ENCODE peak calls at places on chromosomes 6 and 20, in six cellular contexts. Y is fibroblast of lung, U is DND-41, R is Karpas-422, M is GM23248, W is OCI-LY7. I is an unnamed sample.

GRCh38 chr6:108689279-108690161 is 128.8 kb downstream of the FOXO3 start:
- DNase-seq in Y (peak), U (no peak), R (peak), M (peak), W (no peak), I (peak)

GRCh38 chr6:124964084-124964763 is 2.0 kb downstream of the RNF217 start:
- DNase-seq in Y (peak), U (no peak), R (no peak), M (peak), W (no peak), I (peak)

GRCh38 chr6:81763051-81763450 is 10.6 kb upstream of the TENT5A start:
- DNase-seq in Y (no peak), U (no peak), R (no peak), M (no peak), W (no peak), I (no peak)

GRCh38 chr6:123393333-123393732 is 243.4 kb downstream of the TRDN start:
- DNase-seq in Y (peak), U (no peak), R (no peak), M (peak), W (peak), I (peak)

GRCh38 chr6:37061157-37061804 is 55.8 kb downstream of the FGD2 start:
- DNase-seq in Y (no peak), U (no peak), R (no peak), M (no peak), W (peak), I (no peak)

GRCh38 chr20:57717797-57718196 is 8.0 kb upstream of the PMEPA1 start:
- DNase-seq in Y (peak), U (no peak), R (no peak), M (peak), W (no peak), I (no peak)

GRCh38 chr6:155436981-155437749 is 18.5 kb downstream of the NOX3 start:
- DNase-seq in Y (no peak), U (no peak), R (no peak), M (no peak), W (no peak), I (no peak)

GRCh38 chr20:25076731-25077609 is 5.0 kb downstream of the VSX1 start:
- DNase-seq in Y (peak), U (peak), R (peak), M (peak), W (peak), I (no peak)

GRCh38 chr20:51327251-51327841 is 215.2 kb downstream of the NFATC2 start:
- DNase-seq in Y (peak), U (no peak), R (no peak), M (peak), W (no peak), I (peak)

GRCh38 chr6:161031721-161032495 is 40.3 kb downstream of the MAP3K4 start:
- DNase-seq in Y (peak), U (no peak), R (no peak), M (peak), W (no peak), I (no peak)

GRCh38 chr20:37598101-37598530 is 70.4 kb upstream of the BLCAP start:
- DNase-seq in Y (no peak), U (no peak), R (no peak), M (no peak), W (no peak), I (peak)

GRCh38 chr6:168248148-168248620 is 71.4 kb downstream of the DACT2 start:
- DNase-seq in Y (no peak), U (peak), R (peak), M (no peak), W (no peak), I (no peak)

GRCh38 chr20:46975976-46976375 is 81.3 kb downstream of the EYA2 start:
- DNase-seq in Y (no peak), U (no peak), R (no peak), M (no peak), W (no peak), I (no peak)

GRCh38 chr6:110307368-110307767 is 50.8 kb downstream of the METTL24 start:
- DNase-seq in Y (no peak), U (no peak), R (peak), M (no peak), W (peak), I (no peak)

GRCh38 chr6:155538708-155539107 is 83.1 kb upstream of the NOX3 start:
- DNase-seq in Y (no peak), U (no peak), R (no peak), M (no peak), W (no peak), I (no peak)

GRCh38 chr20:325889-326644 is 715 bp downstream of the SOX12 start:
- DNase-seq in Y (peak), U (peak), R (peak), M (peak), W (peak), I (peak)

GRCh38 chr6:5249451-5250122 is 11.2 kb downstream of the LYRM4 start:
- DNase-seq in Y (peak), U (no peak), R (no peak), M (peak), W (no peak), I (no peak)

GRCh38 chr20:60883517-60883916 is 368.5 kb upstream of the CDH4 start:
- DNase-seq in Y (no peak), U (peak), R (no peak), M (no peak), W (no peak), I (no peak)

GRCh38 chr6:37141291-37142046 is 28.5 kb upstream of the PIM1 start:
- DNase-seq in Y (peak), U (no peak), R (no peak), M (peak), W (peak), I (peak)

GRCh38 chr6:164396071-164397047 is 913.0 kb downstream of the C6orf118 start:
- DNase-seq in Y (peak), U (peak), R (no peak), M (peak), W (no peak), I (no peak)

GRCh38 chr6:87907521-87907920 is 140.1 kb upstream of the SPACA1 start:
- DNase-seq in Y (peak), U (peak), R (no peak), M (peak), W (peak), I (no peak)

GRCh38 chr6:166639921-166640320 is 12.9 kb upstream of the RPS6KA2 start:
- DNase-seq in Y (no peak), U (no peak), R (no peak), M (no peak), W (no peak), I (no peak)

GRCh38 chr6:95596021-95596420 is 18.7 kb downstream of the MANEA start:
- DNase-seq in Y (no peak), U (no peak), R (no peak), M (no peak), W (no peak), I (no peak)

GRCh38 chr6:105787747-105788146 is 298.4 kb upstream of the PRDM1 start:
- DNase-seq in Y (no peak), U (no peak), R (no peak), M (no peak), W (no peak), I (no peak)

DNA sequence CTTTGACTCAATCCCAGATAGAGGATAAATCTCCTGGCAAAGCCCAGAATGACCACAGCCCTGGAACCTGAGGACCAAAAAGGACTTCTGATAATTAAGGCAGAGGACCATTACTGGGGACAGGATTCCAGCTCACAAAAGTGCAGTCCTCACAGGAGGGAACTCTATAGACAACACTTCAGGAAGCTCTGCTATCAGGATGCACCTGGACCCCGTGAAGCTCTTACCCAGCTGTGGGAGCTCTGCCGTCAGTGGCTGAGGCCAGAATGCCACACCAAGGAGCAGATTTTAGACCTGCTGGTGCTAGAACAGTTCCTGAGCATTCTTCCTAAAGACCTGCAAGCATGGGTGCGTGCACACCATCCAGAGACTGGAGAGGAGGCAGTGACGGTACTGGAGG is 987 bp downstream of the ZSCAN16 start:
- DNase-seq in Y (no peak), U (no peak), R (no peak), M (no peak), W (peak), I (no peak)
- H3K4me2 ChIP-seq in Y (no peak), U (no peak), R (peak), M (no peak), W (peak), I (peak)

GRCh38 chr6:72835749-72836148 is 213.9 kb downstream of the KCNQ5 start:
- DNase-seq in Y (no peak), U (no peak), R (no peak), M (no peak), W (no peak), I (no peak)

GRCh38 chr6:72841195-72841594 is 219.3 kb downstream of the KCNQ5 start:
- DNase-seq in Y (no peak), U (no peak), R (no peak), M (no peak), W (no peak), I (no peak)

GRCh38 chr6:72832271-72832670 is 210.4 kb downstream of the KCNQ5 start:
- DNase-seq in Y (no peak), U (no peak), R (no peak), M (peak), W (no peak), I (no peak)

GRCh38 chr6:72836971-72837370 is 215.1 kb downstream of the KCNQ5 start:
- DNase-seq in Y (no peak), U (no peak), R (no peak), M (no peak), W (no peak), I (no peak)
- H2AFZ ChIP-seq in Y (no peak), U (no peak), R (no peak), M (no peak), W (no peak), I (no peak)

DNA sequence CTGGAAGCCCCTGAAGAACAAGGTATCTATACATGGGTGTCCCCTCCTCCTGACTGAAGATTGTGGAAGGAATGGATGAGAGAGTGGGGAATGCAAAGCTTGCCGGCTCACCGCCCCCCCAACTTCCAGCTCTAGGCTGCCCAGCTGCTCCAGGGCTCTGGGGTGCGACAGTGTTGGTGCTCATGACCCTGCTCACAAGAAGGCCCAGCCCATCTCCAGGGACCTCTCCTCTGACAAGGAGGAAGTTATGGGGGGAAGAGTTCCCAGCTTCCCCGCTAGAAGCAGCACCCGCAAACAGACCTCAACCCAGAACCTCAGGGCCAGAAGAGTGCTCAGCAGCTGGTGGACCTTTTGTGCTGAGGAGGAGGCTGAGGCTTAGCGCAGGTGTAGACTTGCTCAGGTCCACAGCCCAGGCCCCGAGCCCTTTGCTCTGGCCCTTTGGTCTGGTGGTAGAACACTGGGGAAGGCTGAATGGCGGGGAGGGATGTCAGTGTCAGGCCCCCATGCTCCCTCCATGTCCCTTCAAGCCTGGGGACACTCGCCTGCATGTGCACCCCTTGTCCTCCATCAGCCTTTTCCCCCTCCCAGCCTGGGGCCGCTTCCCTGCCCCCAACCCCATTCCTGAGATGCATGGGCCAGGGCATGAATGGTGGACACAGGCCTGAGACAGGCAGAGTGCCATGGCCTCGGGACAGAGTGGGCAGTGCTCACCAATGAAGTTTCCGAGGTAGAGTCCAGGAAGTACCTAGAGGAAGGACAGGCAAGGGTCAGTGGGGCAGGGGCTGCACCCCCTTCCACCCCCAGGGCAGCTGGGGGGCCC is 1.3 kb downstream of the DUSP15 start:
- DNase-seq in Y (no peak), U (no peak), R (no peak), M (no peak), W (no peak), I (no peak)
- H3K4me2 ChIP-seq in Y (no peak), U (no peak), R (no peak), M (no peak), W (no peak), I (peak)

GRCh38 chr6:48101277-48101676 is 9.7 kb downstream of the PTCHD4 start:
- DNase-seq in Y (peak), U (no peak), R (no peak), M (peak), W (no peak), I (no peak)

GRCh38 chr6:48098923-48099322 is 12.1 kb downstream of the PTCHD4 start:
- DNase-seq in Y (peak), U (no peak), R (no peak), M (peak), W (no peak), I (no peak)

DNA sequence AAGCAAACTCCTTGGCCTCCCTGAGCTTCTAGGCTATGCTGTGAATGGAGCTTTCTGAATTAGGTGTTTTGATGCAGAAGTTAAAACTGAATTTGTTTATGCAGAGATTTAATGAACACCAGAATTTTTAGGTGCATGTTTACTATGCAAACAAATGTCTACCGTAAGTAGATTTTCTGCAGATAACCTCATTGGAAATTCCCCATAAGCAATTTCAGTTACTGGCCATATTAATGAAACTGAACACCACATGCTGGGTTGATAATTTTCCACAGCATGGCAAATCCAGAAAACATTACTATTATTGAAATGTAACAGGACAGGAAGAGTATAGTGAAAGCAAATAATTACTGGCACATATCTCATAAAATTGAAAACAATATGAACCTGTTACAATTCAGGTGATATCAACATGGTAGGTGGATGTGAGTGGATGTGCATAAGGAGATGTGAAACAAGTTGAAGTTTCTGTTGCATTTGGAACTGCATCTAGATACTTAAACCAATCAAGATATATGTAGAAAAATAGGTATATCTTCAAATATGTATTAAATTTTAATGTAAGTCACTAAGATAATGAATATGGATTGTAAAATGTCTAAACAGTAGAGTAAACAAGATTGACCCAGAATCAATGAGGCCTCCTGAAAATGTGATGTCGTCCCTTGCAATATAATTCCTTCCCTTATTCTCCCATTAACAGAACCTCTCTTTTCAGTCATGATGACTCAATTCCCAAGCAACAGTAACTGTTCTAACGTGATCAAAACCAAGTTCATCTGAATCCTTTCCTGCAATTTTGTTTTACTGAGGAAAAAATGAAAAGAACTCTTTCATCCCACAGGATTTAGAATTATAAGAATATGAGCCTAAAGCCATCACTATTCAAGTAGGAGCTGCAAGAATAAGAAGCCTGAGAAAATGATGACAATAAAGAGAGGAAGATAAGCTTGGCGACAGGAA is 11.0 kb downstream of the PTCHD4 start:
- DNase-seq in Y (no peak), U (no peak), R (no peak), M (peak), W (no peak), I (no peak)
- H2AFZ ChIP-seq in Y (no peak), U (no peak), R (no peak), M (no peak), W (no peak), I (no peak)

DNA sequence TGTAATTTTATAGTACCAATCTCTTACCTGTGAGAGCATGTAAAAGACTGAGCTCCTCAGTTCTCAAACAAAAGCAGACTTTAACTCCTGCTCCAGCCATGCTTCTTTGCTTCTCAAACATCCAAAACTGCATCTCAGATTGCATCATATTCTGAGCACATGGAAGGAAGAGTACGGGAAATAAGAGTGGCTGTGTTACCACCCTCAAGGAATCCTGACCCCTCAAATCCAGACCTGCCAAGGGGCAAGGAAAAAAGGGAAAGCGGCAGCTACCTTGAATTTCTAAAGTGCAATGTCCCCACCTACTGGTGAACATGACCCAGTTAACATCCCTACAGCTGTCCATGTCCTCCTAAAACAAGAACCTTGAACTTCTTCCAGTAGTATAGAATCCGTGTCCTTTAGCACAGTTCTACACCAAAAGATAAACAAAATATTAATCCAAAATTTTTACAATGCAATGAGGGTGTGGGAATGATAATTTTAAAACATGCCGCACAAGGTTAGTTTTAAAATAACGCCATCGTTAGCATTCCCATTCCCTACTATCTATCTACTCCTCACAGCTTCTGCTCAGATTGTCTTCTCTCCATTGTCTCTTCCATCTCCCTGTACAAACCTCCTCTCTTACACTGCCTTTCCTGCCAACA is 34.1 kb upstream of the HLA-DQB1 start:
- DNase-seq in Y (peak), U (peak), R (peak), M (peak), W (peak), I (peak)
- H3K4me2 ChIP-seq in Y (no peak), U (peak), R (peak), M (no peak), W (peak), I (peak)

GRCh38 chr6:22433745-22434144 is 135.6 kb upstream of the HDGFL1 start:
- DNase-seq in Y (no peak), U (no peak), R (no peak), M (no peak), W (no peak), I (no peak)
- H2AFZ ChIP-seq in Y (no peak), U (peak), R (no peak), M (no peak), W (no peak), I (no peak)

GRCh38 chr6:158072083-158072721 is 90.5 kb downstream of the SYNJ2 start:
- DNase-seq in Y (peak), U (peak), R (peak), M (peak), W (peak), I (peak)

GRCh38 chr6:158068893-158069799 is 87.5 kb downstream of the SYNJ2 start:
- DNase-seq in Y (peak), U (no peak), R (no peak), M (peak), W (no peak), I (peak)

GRCh38 chr6:158070513-158070912 is 88.8 kb downstream of the SYNJ2 start:
- DNase-seq in Y (no peak), U (no peak), R (no peak), M (no peak), W (no peak), I (no peak)

GRCh38 chr6:158069800-158070195 is 88.1 kb downstream of the SYNJ2 start:
- DNase-seq in Y (peak), U (no peak), R (no peak), M (peak), W (no peak), I (no peak)

GRCh38 chr6:158071121-158072082 is 89.7 kb downstream of the SYNJ2 start:
- DNase-seq in Y (no peak), U (no peak), R (no peak), M (no peak), W (no peak), I (no peak)
- H3K4me2 ChIP-seq in Y (no peak), U (no peak), R (no peak), M (no peak), W (no peak), I (no peak)

GRCh38 chr6:31125162-31125561 is 4.9 kb upstream of the CDSN start:
- DNase-seq in Y (peak), U (no peak), R (no peak), M (peak), W (no peak), I (no peak)
- H2AFZ ChIP-seq in Y (no peak), U (no peak), R (no peak), M (no peak), W (no peak), I (no peak)